ENCODE peak calls at places on chromosomes 13 and 19, in eight cellular contexts. S is tibial nerve, U is uterus, Q is heart right ventricle, J is fibroblast of the aortic adventitia, A is fibroblast of mammary gland, E is adrenal gland, R is mucosa of descending colon. O is an unnamed sample.

GRCh38 chr13:114012921-114013320 is 39.0 kb upstream of the C13orf46 start:
- DNase-seq in J (no peak), A (no peak), S (no peak), Q (no peak), R (no peak), U (no peak), E (no peak), O (no peak)

GRCh38 chr13:47672982-47673670 is 327.9 kb downstream of the SUCLA2 start:
- DNase-seq in U (no peak), Q (no peak), J (peak; percentile 98), A (peak; percentile 99), S (no peak), E (no peak), R (no peak), O (peak; percentile 98)

GRCh38 chr19:5814847-5815246 is 10.0 kb downstream of the NRTN start:
- DNase-seq in E (no peak), J (no peak), S (no peak), A (no peak), R (no peak), Q (no peak), U (no peak), O (no peak)

GRCh38 chr19:28400953-28401671 is 811.8 kb downstream of the UQCRFS1 start:
- DNase-seq in S (no peak), U (no peak), Q (no peak), J (no peak), A (no peak), R (no peak), E (no peak), O (no peak)

GRCh38 chr19:47700934-47701716 is 12.1 kb upstream of the EHD2 start:
- DNase-seq in Q (no peak), U (no peak), S (no peak), J (no peak), E (no peak), A (no peak), R (no peak), O (no peak)

GRCh38 chr13:30045916-30046704 is 195.7 kb upstream of the UBL3 start:
- DNase-seq in U (no peak), A (peak; percentile 76), J (peak; percentile 71), E (no peak), Q (no peak), S (no peak), R (no peak), O (peak; percentile 37)

GRCh38 chr19:38617283-38617763 is 430 bp downstream of the MAP4K1 start:
- DNase-seq in J (no peak), Q (no peak), A (no peak), E (no peak), R (peak; percentile 42), U (no peak), S (no peak), O (no peak)

GRCh38 chr13:33092422-33092987 is 76.3 kb downstream of the KL start:
- DNase-seq in U (no peak), A (no peak), S (no peak), E (no peak), Q (no peak), J (peak; percentile 43), R (no peak), O (no peak)

GRCh38 chr13:112341976-112342735 is 34.0 kb upstream of the SPACA7 start:
- DNase-seq in U (no peak), R (no peak), S (no peak), A (no peak), Q (no peak), J (no peak), E (no peak), O (no peak)

GRCh38 chr13:75906315-75906714 is 270.2 kb downstream of the LMO7 start:
- DNase-seq in E (no peak), Q (no peak), J (no peak), S (no peak), U (no peak), A (peak; percentile 7), R (no peak), O (no peak)

GRCh38 chr13:105545811-105546210 is 989.7 kb downstream of the EFNB2 start:
- DNase-seq in A (no peak), E (no peak), R (no peak), S (no peak), U (no peak), Q (no peak), J (no peak), O (no peak)

GRCh38 chr13:110005563-110005962 is 219.2 kb upstream of the IRS2 start:
- DNase-seq in R (no peak), A (peak; percentile 70), J (no peak), S (no peak), E (no peak), U (no peak), Q (no peak), O (no peak)

GRCh38 chr13:98957731-98958442 is 20.0 kb downstream of the DOCK9 start:
- DNase-seq in S (no peak), R (no peak), U (no peak), E (no peak), Q (no peak), A (no peak), J (no peak), O (no peak)

GRCh38 chr19:58229255-58229639 is 533 bp downstream of the ZNF544 start:
- DNase-seq in E (no peak), S (no peak), A (peak; percentile 49), Q (peak; percentile 13), U (no peak), J (peak; percentile 7), R (peak; percentile 29), O (peak; percentile 62)

GRCh38 chr19:14325863-14326262 is 55.4 kb upstream of the ADGRE5 start:
- DNase-seq in U (no peak), R (no peak), J (no peak), Q (no peak), A (no peak), E (no peak), S (no peak), O (no peak)

GRCh38 chr13:29577135-29578051 is 18.1 kb downstream of the SLC7A1 start:
- DNase-seq in Q (no peak), S (no peak), R (no peak), E (peak; percentile 71), U (no peak), A (peak; percentile 50), J (no peak), O (no peak)

GRCh38 chr13:55528434-55528833 is 1612.3 kb upstream of the PRR20A start:
- DNase-seq in A (no peak), S (no peak), E (no peak), J (no peak), U (no peak), Q (no peak), R (no peak), O (no peak)

GRCh38 chr13:42055500-42056085 is 7.1 kb downstream of the DGKH start:
- DNase-seq in J (no peak), A (no peak), E (no peak), Q (no peak), S (no peak), R (no peak), U (no peak), O (no peak)

GRCh38 chr19:19552811-19553210 is 14.7 kb downstream of the CILP2 start:
- DNase-seq in Q (no peak), S (no peak), U (no peak), R (peak; percentile 70), E (no peak), A (no peak), J (no peak), O (peak; percentile 54)

DNA sequence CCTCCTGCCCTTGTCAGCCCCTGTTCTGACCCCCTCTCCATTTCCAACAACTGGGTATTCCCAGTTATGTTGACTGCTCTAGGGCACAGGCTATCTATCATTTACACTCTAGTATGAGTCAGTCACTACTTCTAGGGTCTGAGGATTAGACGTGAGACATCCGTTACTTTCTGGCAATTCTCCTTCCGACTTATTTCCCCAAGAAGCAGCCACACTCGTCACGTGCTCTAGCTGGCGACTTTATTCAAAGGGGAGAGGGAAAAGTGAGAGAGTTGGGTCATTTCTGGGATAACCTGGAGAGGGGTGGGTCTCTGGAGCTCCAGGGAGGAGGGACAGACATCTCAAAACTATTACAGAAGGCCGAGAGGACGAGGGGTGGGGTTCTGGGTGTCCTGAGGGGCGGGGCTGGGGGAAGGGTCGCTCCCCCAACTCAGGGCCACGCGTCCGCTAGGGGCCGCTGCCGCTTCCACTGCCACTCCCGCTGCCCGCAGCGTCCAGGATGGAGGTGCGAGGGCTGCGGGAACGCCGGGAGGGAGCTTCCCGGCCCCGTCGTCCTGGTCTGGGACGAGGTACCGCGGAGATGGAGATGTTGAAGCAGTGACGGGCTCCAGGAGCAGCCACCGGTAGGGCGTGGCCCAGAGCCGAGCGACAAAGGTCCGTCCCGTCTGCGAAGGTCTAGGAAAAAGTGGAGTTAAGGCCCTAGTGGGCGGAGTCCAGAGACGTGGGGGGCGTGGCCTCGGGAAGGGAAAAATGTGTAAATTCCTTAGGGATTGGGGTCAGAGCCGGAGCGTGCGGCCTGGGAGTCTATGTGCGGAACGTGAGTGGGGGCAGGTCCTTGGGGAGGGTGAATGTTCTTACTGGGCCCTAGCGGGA is 8.9 kb downstream of the RTBDN start:
- DNase-seq in A (no peak), U (no peak), J (no peak), E (no peak), R (peak; percentile 48), Q (no peak), S (no peak), O (no peak)
- TF ChIP-seq CTCF in A (no peak), U (no peak), J (peak; percentile 26), E (peak; percentile 4), R (peak; percentile 16), Q (no peak), S (no peak), O (peak; percentile 53)

GRCh38 chr13:67224148-67224846 is 5.8 kb downstream of the PCDH9 start:
- DNase-seq in R (peak; percentile 57), E (peak; percentile 90), Q (peak; percentile 66), S (peak; percentile 73), J (peak; percentile 86), U (peak; percentile 43), A (peak; percentile 83), O (peak; percentile 95)
- H3K4me3 ChIP-seq in R (no peak overlapping the region), E (peak overlapping the region; percentile 14), Q (peak overlapping the region; percentile 39), S (no peak overlapping the region), J (peak overlapping the region; percentile 3), U (no peak overlapping the region), A (no peak overlapping the region), O (peak overlapping the region; percentile 49)

DNA sequence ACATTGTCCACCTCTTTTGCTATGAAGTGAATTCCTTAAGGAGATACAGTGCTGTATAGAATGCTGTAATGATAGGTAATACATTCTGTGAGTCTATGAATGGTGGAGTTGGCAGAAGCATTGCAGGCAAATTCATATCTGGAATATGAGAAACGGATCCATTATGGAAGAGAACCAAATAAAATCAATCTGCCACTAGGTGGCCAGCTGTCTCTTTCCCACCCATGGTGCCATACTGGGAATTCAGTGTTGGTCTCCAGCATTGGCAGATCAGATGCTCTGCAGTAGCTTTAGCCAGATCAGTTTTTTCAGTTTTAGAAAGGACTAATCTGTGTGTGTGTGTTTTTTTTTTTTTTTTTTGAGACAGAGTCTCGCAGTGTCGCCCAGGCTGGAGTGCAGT is 27.6 kb downstream of the DNAJC3 start:
- DNase-seq in E (no peak), Q (no peak), R (no peak), A (peak; percentile 23), J (no peak), S (no peak), U (no peak), O (no peak)
- TF ChIP-seq CTCF in E (peak; percentile 19), Q (no peak), R (no peak), A (peak; percentile 51), J (no peak), S (no peak), U (no peak), O (peak; percentile 50)

DNA sequence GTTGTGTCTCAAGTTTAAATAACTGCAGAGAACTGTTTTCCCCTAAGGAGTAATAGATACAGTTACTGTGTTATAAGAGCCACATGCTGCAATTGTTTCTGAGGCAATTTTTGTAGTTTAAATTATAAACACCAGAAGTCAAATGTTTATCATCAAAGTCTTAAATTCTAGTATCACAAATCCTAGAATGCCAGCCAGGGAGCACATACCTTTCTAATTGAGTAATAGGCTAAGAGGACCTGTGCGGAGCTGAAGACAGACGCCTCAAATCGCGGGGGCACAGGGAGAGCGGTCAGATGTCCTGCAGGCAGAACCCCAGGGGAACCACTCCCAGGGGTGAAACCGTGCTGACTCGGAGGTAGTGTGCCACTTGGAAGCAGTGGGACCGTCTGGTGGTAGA is 65.2 kb upstream of the TNFRSF19 start:
- DNase-seq in R (no peak), A (peak; percentile 41), E (no peak), J (peak; percentile 49), Q (peak; percentile 29), S (no peak), U (no peak), O (peak; percentile 51)
- H3K4me3 ChIP-seq in R (no peak overlapping the region), A (no peak overlapping the region), E (no peak overlapping the region), J (no peak overlapping the region), Q (peak overlapping the region; percentile 22), S (no peak overlapping the region), U (no peak overlapping the region), O (peak overlapping the region; percentile 3)

O was measured in choroid plexus epithelial cell.